ENCODE peak calls at places on chromosomes 1 and 21, in six cellular contexts. Y is HuH-7, R is right lobe of liver, E is H4, O is adrenal gland, P is COR-L47. N is an unnamed sample.

GRCh38 chr21:39881661-39882060 is 14.4 kb downstream of the PCP4 start:
- DNase-seq in P (no peak), R (no peak), E (no peak), Y (no peak), O (no peak), N (no peak)

GRCh38 chr21:26490771-26491170 is 82.3 kb downstream of the CYYR1 start:
- DNase-seq in O (no peak), Y (no peak), E (no peak), P (no peak), R (no peak), N (no peak)

GRCh38 chr1:208161656-208162375 is 82.4 kb downstream of the PLXNA2 start:
- DNase-seq in Y (no peak), O (peak), R (no peak), P (no peak), E (no peak), N (no peak)

GRCh38 chr1:14598498-14599172 is at the start of gene KAZN:
- DNase-seq in Y (no peak), O (peak), P (no peak), R (no peak), E (no peak), N (no peak)

GRCh38 chr1:11765661-11766428 is 3.9 kb downstream of the C1orf167 start:
- DNase-seq in E (no peak), O (no peak), Y (no peak), R (no peak), P (no peak), N (no peak)

GRCh38 chr1:200302192-200302892 is 107.5 kb downstream of the ZNF281 start:
- DNase-seq in Y (peak), P (peak), E (no peak), R (peak), O (peak), N (peak)

GRCh38 chr1:151318975-151319374 is 8.2 kb downstream of the PI4KB start:
- DNase-seq in R (no peak), E (no peak), P (no peak), O (no peak), Y (no peak), N (no peak)

GRCh38 chr1:26391450-26391849 is 18.9 kb upstream of the ZNF683 start:
- DNase-seq in R (no peak), Y (peak), P (no peak), O (no peak), E (peak), N (no peak)

GRCh38 chr1:156129687-156130577 is 15.4 kb downstream of the LMNA start:
- DNase-seq in R (no peak), E (peak), P (peak), O (peak), Y (peak), N (peak)

GRCh38 chr1:32521165-32521564 is 18.1 kb upstream of the ZBTB8A start:
- DNase-seq in O (no peak), E (peak), Y (no peak), R (no peak), P (no peak), N (no peak)

GRCh38 chr1:7462627-7463026 is 308.5 kb upstream of the VAMP3 start:
- DNase-seq in E (no peak), R (no peak), O (no peak), P (no peak), Y (no peak), N (no peak)

GRCh38 chr1:200130552-200130951 is 103.0 kb downstream of the NR5A2 start:
- DNase-seq in O (no peak), P (no peak), R (no peak), Y (no peak), E (no peak), N (no peak)